ENCODE peak calls at places on chromosome 1, in four cellular contexts. Q, S, F and B are unnamed samples.

GRCh38 chr1:185853739-185854138 is 119.5 kb downstream of the HMCN1 start:
- DNase-seq in Q (peak), S (no peak), F (no peak), B (no peak)

GRCh38 chr1:115577513-115577912 is 64.3 kb upstream of the VANGL1 start:
- DNase-seq in Q (no peak), S (no peak), F (no peak), B (no peak)

GRCh38 chr1:59333626-59334277 is 36.9 kb downstream of the FGGY start:
- DNase-seq in Q (no peak), S (no peak), F (no peak), B (no peak)

GRCh38 chr1:33119532-33120217 is 38.7 kb downstream of the AZIN2 start:
- DNase-seq in Q (peak), S (no peak), F (no peak), B (no peak)

GRCh38 chr1:54548389-54549044 is 489 bp downstream of the ACOT11 start:
- DNase-seq in Q (no peak), S (no peak), F (no peak), B (no peak)

GRCh38 chr1:247445775-247446364 is 12.0 kb downstream of the OR2B11 start:
- DNase-seq in Q (no peak), S (no peak), F (no peak), B (no peak)

GRCh38 chr1:50651476-50652263 is 228.4 kb upstream of the DMRTA2 start:
- DNase-seq in Q (no peak), S (no peak), F (no peak), B (no peak)

GRCh38 chr1:30225336-30225735 is 498.0 kb downstream of the MATN1 start:
- DNase-seq in Q (no peak), S (no peak), F (no peak), B (no peak)

GRCh38 chr1:9149837-9150581 is 21.1 kb upstream of the GPR157 start:
- DNase-seq in Q (no peak), S (no peak), F (no peak), B (no peak)

GRCh38 chr1:115337276-115337632 is 795 bp downstream of the NGF start:
- DNase-seq in Q (no peak), S (no peak), F (no peak), B (no peak)

GRCh38 chr1:95604784-95605183 is 370.8 kb downstream of the RWDD3 start:
- DNase-seq in Q (no peak), S (no peak), F (no peak), B (no peak)

GRCh38 chr1:23664837-23665795 is 26.5 kb upstream of the RPL11 start:
- DNase-seq in Q (peak), S (peak), F (no peak), B (no peak)

GRCh38 chr1:78114034-78114956 is 68.5 kb downstream of the GIPC2 start:
- DNase-seq in Q (peak), S (peak), F (peak), B (peak)

GRCh38 chr1:23456226-23456625 is 27.8 kb downstream of the ASAP3 start:
- DNase-seq in Q (peak), S (no peak), F (no peak), B (no peak)

GRCh38 chr1:44584167-44584566 is 90.1 kb downstream of the TMEM53 start:
- DNase-seq in Q (no peak), S (no peak), F (peak), B (no peak)

GRCh38 chr1:30762152-30762930 is 4.8 kb upstream of the LAPTM5 start:
- DNase-seq in Q (no peak), S (no peak), F (no peak), B (no peak)

GRCh38 chr1:1929639-1930545 is 10.8 kb upstream of the TMEM52 start:
- DNase-seq in Q (no peak), S (no peak), F (no peak), B (no peak)

GRCh38 chr1:41239988-41240610 is 2.0 kb downstream of the SCMH1 start:
- DNase-seq in Q (peak), S (no peak), F (no peak), B (no peak)

GRCh38 chr1:163035791-163036249 is 33.3 kb upstream of the RGS4 start:
- DNase-seq in Q (peak), S (no peak), F (no peak), B (no peak)